ENCODE peak calls at places on chromosomes 12 and 14, in four cellular contexts. Z, I, B and M are unnamed samples.

GRCh38 chr12:1844223-1844622 is 23.9 kb downstream of the LRTM2 start:
- DNase-seq in B (no peak), Z (no peak), I (no peak), M (no peak)

GRCh38 chr14:98752660-98753059 is 519.3 kb downstream of the BCL11B start:
- DNase-seq in Z (no peak), B (no peak), I (no peak), M (no peak)

GRCh38 chr12:132429932-132430643 is 59.9 kb upstream of the FBRSL1 start:
- DNase-seq in I (no peak), B (no peak), Z (peak), M (peak)

GRCh38 chr14:55329999-55330710 is 58.9 kb downstream of the FBXO34 start:
- DNase-seq in Z (no peak), B (no peak), I (peak), M (no peak)

GRCh38 chr12:51984657-51985056 is 22.1 kb upstream of the TAMALIN start:
- DNase-seq in Z (no peak), I (no peak), B (no peak), M (no peak)

GRCh38 chr12:46268349-46268616 is 560 bp downstream of the SLC38A1 start:
- DNase-seq in I (no peak), B (no peak), Z (peak), M (peak)

GRCh38 chr12:9049520-9050133 is 60.3 kb downstream of the KLRG1 start:
- DNase-seq in B (peak), I (peak), Z (peak), M (peak)

GRCh38 chr14:104137297-104138097 is 890 bp upstream of the KIF26A start:
- DNase-seq in B (peak), Z (peak), I (peak), M (peak)

GRCh38 chr12:19431407-19432308 is 7.6 kb upstream of the AEBP2 start:
- DNase-seq in Z (no peak), B (peak), I (peak), M (peak)

GRCh38 chr14:28707814-28708213 is 58.8 kb upstream of the FOXG1 start:
- DNase-seq in B (peak), I (peak), Z (no peak), M (no peak)

GRCh38 chr12:124856842-124857178 is 6.9 kb downstream of the SCARB1 start:
- DNase-seq in B (no peak), I (no peak), Z (no peak), M (no peak)

GRCh38 chr14:67077914-67078313 is 111.3 kb upstream of the GARIN2 start:
- DNase-seq in Z (no peak), B (no peak), I (no peak), M (no peak)